ENCODE peak calls at places on chromosome 3, in eight cellular contexts. One of them, this sample, is unnamed.

GRCh38 chr3:38102073-38102844 is 34.7 kb downstream of the ACAA1 start:
- DNase-seq in colonic mucosa: no peak
- DNase-seq in foreskin fibroblast: no peak
- DNase-seq in H7: no peak
- DNase-seq in BJ: no peak
- DNase-seq in esophagus squamous epithelium: no peak
- DNase-seq in breast epithelium: no peak
- DNase-seq in brain microvascular endothelial cell: no peak
- DNase-seq in this sample: no peak

GRCh38 chr3:182124187-182124586 is 412.5 kb downstream of the SOX2 start:
- DNase-seq in breast epithelium: no peak
- DNase-seq in esophagus squamous epithelium: no peak
- DNase-seq in colonic mucosa: no peak
- DNase-seq in foreskin fibroblast: no peak
- DNase-seq in H7: no peak
- DNase-seq in BJ: no peak
- DNase-seq in brain microvascular endothelial cell: no peak
- DNase-seq in this sample: no peak

GRCh38 chr3:23762214-23763039 is 43.3 kb upstream of the UBE2E1 start:
- DNase-seq in breast epithelium: no peak
- DNase-seq in esophagus squamous epithelium: no peak
- DNase-seq in H7: no peak
- DNase-seq in brain microvascular endothelial cell: no peak
- DNase-seq in BJ: no peak
- DNase-seq in foreskin fibroblast: peak; percentile 59
- DNase-seq in colonic mucosa: no peak
- DNase-seq in this sample: no peak

GRCh38 chr3:193769437-193769836 is 176.4 kb downstream of the OPA1 start:
- DNase-seq in breast epithelium: no peak
- DNase-seq in foreskin fibroblast: no peak
- DNase-seq in H7: no peak
- DNase-seq in BJ: no peak
- DNase-seq in brain microvascular endothelial cell: no peak
- DNase-seq in colonic mucosa: no peak
- DNase-seq in esophagus squamous epithelium: no peak
- DNase-seq in this sample: no peak

GRCh38 chr3:30658328-30659052 is 52.1 kb downstream of the TGFBR2 start:
- DNase-seq in BJ: peak; percentile 44
- DNase-seq in brain microvascular endothelial cell: peak; percentile 66
- DNase-seq in breast epithelium: no peak
- DNase-seq in H7: no peak
- DNase-seq in esophagus squamous epithelium: no peak
- DNase-seq in colonic mucosa: no peak
- DNase-seq in foreskin fibroblast: peak; percentile 87
- DNase-seq in this sample: no peak

GRCh38 chr3:168087539-168087938 is 8.2 kb downstream of the GOLIM4 start:
- DNase-seq in foreskin fibroblast: no peak
- DNase-seq in brain microvascular endothelial cell: no peak
- DNase-seq in breast epithelium: no peak
- DNase-seq in H7: no peak
- DNase-seq in BJ: no peak
- DNase-seq in esophagus squamous epithelium: no peak
- DNase-seq in colonic mucosa: no peak
- DNase-seq in this sample: no peak

GRCh38 chr3:141237701-141238521 is 6.3 kb downstream of the PXYLP1 start:
- DNase-seq in breast epithelium: peak; percentile 23
- DNase-seq in brain microvascular endothelial cell: no peak
- DNase-seq in foreskin fibroblast: no peak
- DNase-seq in H7: no peak
- DNase-seq in colonic mucosa: no peak
- DNase-seq in BJ: no peak
- DNase-seq in esophagus squamous epithelium: no peak
- DNase-seq in this sample: no peak

GRCh38 chr3:16885948-16886683 is 1.4 kb downstream of the PLCL2 start:
- DNase-seq in H7: no peak
- DNase-seq in esophagus squamous epithelium: no peak
- DNase-seq in BJ: no peak
- DNase-seq in brain microvascular endothelial cell: no peak
- DNase-seq in colonic mucosa: peak; percentile 46
- DNase-seq in foreskin fibroblast: peak; percentile 46
- DNase-seq in breast epithelium: no peak
- DNase-seq in this sample: no peak

GRCh38 chr3:60708191-60708975 is 542.9 kb downstream of the FHIT start:
- DNase-seq in breast epithelium: no peak
- DNase-seq in foreskin fibroblast: peak; percentile 48
- DNase-seq in colonic mucosa: no peak
- DNase-seq in brain microvascular endothelial cell: peak; percentile 82
- DNase-seq in BJ: no peak
- DNase-seq in esophagus squamous epithelium: no peak
- DNase-seq in H7: no peak
- DNase-seq in this sample: peak; percentile 38

GRCh38 chr3:62644493-62644892 is 230.7 kb downstream of the CADPS start:
- DNase-seq in BJ: no peak
- DNase-seq in esophagus squamous epithelium: no peak
- DNase-seq in brain microvascular endothelial cell: no peak
- DNase-seq in colonic mucosa: no peak
- DNase-seq in foreskin fibroblast: no peak
- DNase-seq in H7: no peak
- DNase-seq in breast epithelium: no peak
- DNase-seq in this sample: no peak

DNA sequence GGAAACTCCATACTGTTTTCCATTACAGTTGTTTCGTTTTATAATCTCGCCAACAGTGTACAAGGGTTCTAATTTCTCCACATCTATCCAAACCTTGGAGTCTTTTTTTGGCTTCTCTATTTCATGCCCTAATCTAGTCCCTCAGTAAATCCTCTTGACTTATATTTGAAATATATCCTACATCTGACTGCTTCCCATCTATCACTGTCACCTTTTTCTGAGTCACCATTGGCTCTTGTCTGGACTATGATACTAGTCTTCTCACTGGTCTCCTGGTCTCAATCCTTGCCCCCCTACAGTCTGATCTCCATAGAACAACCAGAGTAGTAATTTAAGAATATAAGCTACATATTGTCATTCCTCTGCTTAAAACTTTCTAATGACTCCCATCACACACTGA is 80.0 kb downstream of the ITPR1 start:
- DNase-seq in H7: no peak
- DNase-seq in BJ: no peak
- DNase-seq in colonic mucosa: no peak
- DNase-seq in brain microvascular endothelial cell: no peak
- DNase-seq in breast epithelium: no peak
- DNase-seq in foreskin fibroblast: no peak
- DNase-seq in esophagus squamous epithelium: no peak
- DNase-seq in this sample: no peak
- H3K4me3 ChIP-seq in H7: no peak overlapping the region
- H3K4me3 ChIP-seq in BJ: no peak overlapping the region
- H3K4me3 ChIP-seq in colonic mucosa: no peak overlapping the region
- H3K4me3 ChIP-seq in brain microvascular endothelial cell: no peak overlapping the region
- H3K4me3 ChIP-seq in breast epithelium: no peak overlapping the region
- H3K4me3 ChIP-seq in foreskin fibroblast: no peak overlapping the region
- H3K4me3 ChIP-seq in esophagus squamous epithelium: no peak overlapping the region
- H3K4me3 ChIP-seq in this sample: no peak overlapping the region

GRCh38 chr3:32780735-32781210 is 37.0 kb upstream of the TRIM71 start:
- DNase-seq in breast epithelium: no peak
- DNase-seq in BJ: no peak
- DNase-seq in colonic mucosa: peak; percentile 48
- DNase-seq in H7: peak; percentile 95
- DNase-seq in brain microvascular endothelial cell: peak; percentile 32
- DNase-seq in esophagus squamous epithelium: no peak
- DNase-seq in foreskin fibroblast: peak; percentile 65
- DNase-seq in this sample: peak; percentile 12

GRCh38 chr3:32781211-32781968 is 36.4 kb upstream of the TRIM71 start:
- DNase-seq in brain microvascular endothelial cell: peak; percentile 54
- DNase-seq in esophagus squamous epithelium: no peak
- DNase-seq in foreskin fibroblast: peak; percentile 92
- DNase-seq in colonic mucosa: peak; percentile 77
- DNase-seq in H7: peak; percentile 95
- DNase-seq in breast epithelium: peak; percentile 18
- DNase-seq in BJ: peak; percentile 8
- DNase-seq in this sample: peak; percentile 29

GRCh38 chr3:32778389-32778788 is 39.4 kb upstream of the TRIM71 start:
- DNase-seq in breast epithelium: no peak
- DNase-seq in H7: no peak
- DNase-seq in brain microvascular endothelial cell: no peak
- DNase-seq in colonic mucosa: no peak
- DNase-seq in BJ: no peak
- DNase-seq in esophagus squamous epithelium: no peak
- DNase-seq in foreskin fibroblast: no peak
- DNase-seq in this sample: no peak

GRCh38 chr3:32782417-32782816 is 35.4 kb upstream of the TRIM71 start:
- DNase-seq in esophagus squamous epithelium: no peak
- DNase-seq in colonic mucosa: no peak
- DNase-seq in breast epithelium: no peak
- DNase-seq in foreskin fibroblast: no peak
- DNase-seq in H7: peak; percentile 36
- DNase-seq in brain microvascular endothelial cell: no peak
- DNase-seq in BJ: no peak
- DNase-seq in this sample: no peak

GRCh38 chr3:32780071-32780734 is 37.6 kb upstream of the TRIM71 start:
- DNase-seq in breast epithelium: no peak
- DNase-seq in H7: no peak
- DNase-seq in foreskin fibroblast: no peak
- DNase-seq in brain microvascular endothelial cell: no peak
- DNase-seq in esophagus squamous epithelium: no peak
- DNase-seq in colonic mucosa: no peak
- DNase-seq in BJ: no peak
- DNase-seq in this sample: no peak
- H3K4me3 ChIP-seq in breast epithelium: peak overlapping the region; percentile 45
- H3K4me3 ChIP-seq in H7: no peak overlapping the region
- H3K4me3 ChIP-seq in foreskin fibroblast: no peak overlapping the region
- H3K4me3 ChIP-seq in brain microvascular endothelial cell: peak overlapping the region; percentile 69
- H3K4me3 ChIP-seq in esophagus squamous epithelium: peak overlapping the region; percentile 57
- H3K4me3 ChIP-seq in colonic mucosa: peak overlapping the region; percentile 51
- H3K4me3 ChIP-seq in BJ: no peak overlapping the region
- H3K4me3 ChIP-seq in this sample: peak overlapping the region; percentile 74

GRCh38 chr3:187667526-187667925 is 2.7 kb downstream of the SST start:
- DNase-seq in H7: no peak
- DNase-seq in breast epithelium: no peak
- DNase-seq in colonic mucosa: no peak
- DNase-seq in BJ: no peak
- DNase-seq in esophagus squamous epithelium: no peak
- DNase-seq in foreskin fibroblast: no peak
- DNase-seq in brain microvascular endothelial cell: no peak
- DNase-seq in this sample: no peak

GRCh38 chr3:187673012-187673411 is 2.8 kb upstream of the SST start:
- DNase-seq in brain microvascular endothelial cell: no peak
- DNase-seq in foreskin fibroblast: no peak
- DNase-seq in H7: no peak
- DNase-seq in BJ: no peak
- DNase-seq in esophagus squamous epithelium: no peak
- DNase-seq in breast epithelium: no peak
- DNase-seq in colonic mucosa: no peak
- DNase-seq in this sample: no peak

GRCh38 chr3:187665010-187665409 is 5.2 kb downstream of the SST start:
- DNase-seq in H7: no peak
- DNase-seq in breast epithelium: no peak
- DNase-seq in foreskin fibroblast: no peak
- DNase-seq in BJ: no peak
- DNase-seq in esophagus squamous epithelium: no peak
- DNase-seq in colonic mucosa: no peak
- DNase-seq in brain microvascular endothelial cell: no peak
- DNase-seq in this sample: no peak

GRCh38 chr3:187665764-187666402 is 4.3 kb downstream of the SST start:
- DNase-seq in brain microvascular endothelial cell: no peak
- DNase-seq in breast epithelium: no peak
- DNase-seq in H7: no peak
- DNase-seq in BJ: no peak
- DNase-seq in foreskin fibroblast: no peak
- DNase-seq in esophagus squamous epithelium: no peak
- DNase-seq in colonic mucosa: no peak
- DNase-seq in this sample: no peak

GRCh38 chr3:187669675-187670504 is at the start of gene SST:
- DNase-seq in H7: peak; percentile 70
- DNase-seq in foreskin fibroblast: peak; percentile 80
- DNase-seq in BJ: no peak
- DNase-seq in brain microvascular endothelial cell: peak; percentile 52
- DNase-seq in colonic mucosa: no peak
- DNase-seq in esophagus squamous epithelium: no peak
- DNase-seq in breast epithelium: no peak
- DNase-seq in this sample: no peak
- H3K4me3 ChIP-seq in H7: no peak within 1 kb of the TSS
- H3K4me3 ChIP-seq in foreskin fibroblast: no peak within 1 kb of the TSS
- H3K4me3 ChIP-seq in BJ: no peak within 1 kb of the TSS
- H3K4me3 ChIP-seq in brain microvascular endothelial cell: no peak within 1 kb of the TSS
- H3K4me3 ChIP-seq in colonic mucosa: no peak within 1 kb of the TSS
- H3K4me3 ChIP-seq in esophagus squamous epithelium: no peak within 1 kb of the TSS
- H3K4me3 ChIP-seq in breast epithelium: no peak within 1 kb of the TSS
- H3K4me3 ChIP-seq in this sample: no peak within 1 kb of the TSS

DNA sequence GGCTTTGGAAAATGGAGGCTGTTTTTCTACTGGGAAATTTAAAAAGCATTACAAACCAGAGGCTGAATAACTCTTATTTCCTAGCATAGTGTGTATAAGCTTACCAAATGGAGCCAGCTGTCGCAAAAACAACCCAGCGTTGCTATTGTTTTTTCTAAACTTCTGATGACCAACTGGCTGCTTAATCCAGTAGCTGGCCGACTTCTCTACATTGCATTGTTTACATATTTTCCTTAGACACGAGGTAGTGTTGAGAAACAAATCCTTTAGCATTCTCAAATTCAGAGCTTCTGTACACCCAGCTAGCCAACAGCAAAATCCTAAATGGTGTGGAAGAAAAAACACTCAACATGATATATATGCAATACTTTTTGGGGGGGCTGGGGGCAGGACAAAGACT is 161.0 kb upstream of the ADAMTS9 start:
- DNase-seq in brain microvascular endothelial cell: peak; percentile 9
- DNase-seq in breast epithelium: no peak
- DNase-seq in BJ: no peak
- DNase-seq in H7: no peak
- DNase-seq in foreskin fibroblast: no peak
- DNase-seq in colonic mucosa: no peak
- DNase-seq in esophagus squamous epithelium: no peak
- DNase-seq in this sample: peak; percentile 86
- H3K4me3 ChIP-seq in brain microvascular endothelial cell: no peak overlapping the region
- H3K4me3 ChIP-seq in breast epithelium: no peak overlapping the region
- H3K4me3 ChIP-seq in BJ: no peak overlapping the region
- H3K4me3 ChIP-seq in H7: no peak overlapping the region
- H3K4me3 ChIP-seq in foreskin fibroblast: no peak overlapping the region
- H3K4me3 ChIP-seq in colonic mucosa: no peak overlapping the region
- H3K4me3 ChIP-seq in esophagus squamous epithelium: no peak overlapping the region
- H3K4me3 ChIP-seq in this sample: no peak overlapping the region

GRCh38 chr3:185561958-185562357 is 9.6 kb upstream of the LIPH start:
- DNase-seq in colonic mucosa: no peak
- DNase-seq in brain microvascular endothelial cell: no peak
- DNase-seq in BJ: no peak
- DNase-seq in esophagus squamous epithelium: no peak
- DNase-seq in foreskin fibroblast: no peak
- DNase-seq in breast epithelium: peak; percentile 11
- DNase-seq in H7: no peak
- DNase-seq in this sample: no peak
- H3K4me3 ChIP-seq in colonic mucosa: no peak overlapping the region
- H3K4me3 ChIP-seq in brain microvascular endothelial cell: no peak overlapping the region
- H3K4me3 ChIP-seq in BJ: no peak overlapping the region
- H3K4me3 ChIP-seq in esophagus squamous epithelium: no peak overlapping the region
- H3K4me3 ChIP-seq in foreskin fibroblast: no peak overlapping the region
- H3K4me3 ChIP-seq in breast epithelium: no peak overlapping the region
- H3K4me3 ChIP-seq in H7: no peak overlapping the region
- H3K4me3 ChIP-seq in this sample: no peak overlapping the region

GRCh38 chr3:133413166-133414020 is 13.5 kb downstream of the BFSP2 start:
- DNase-seq in colonic mucosa: no peak
- DNase-seq in breast epithelium: no peak
- DNase-seq in H7: no peak
- DNase-seq in BJ: no peak
- DNase-seq in esophagus squamous epithelium: no peak
- DNase-seq in brain microvascular endothelial cell: no peak
- DNase-seq in foreskin fibroblast: peak; percentile 61
- DNase-seq in this sample: no peak
- H3K4me3 ChIP-seq in colonic mucosa: no peak overlapping the region
- H3K4me3 ChIP-seq in breast epithelium: peak overlapping the region; percentile 5
- H3K4me3 ChIP-seq in H7: no peak overlapping the region
- H3K4me3 ChIP-seq in BJ: peak overlapping the region; percentile 2
- H3K4me3 ChIP-seq in esophagus squamous epithelium: no peak overlapping the region
- H3K4me3 ChIP-seq in brain microvascular endothelial cell: peak overlapping the region; percentile 9
- H3K4me3 ChIP-seq in foreskin fibroblast: peak overlapping the region; percentile 13
- H3K4me3 ChIP-seq in this sample: no peak overlapping the region

GRCh38 chr3:186097317-186097662 is 11.6 kb downstream of the ETV5 start:
- DNase-seq in brain microvascular endothelial cell: no peak
- DNase-seq in breast epithelium: no peak
- DNase-seq in esophagus squamous epithelium: no peak
- DNase-seq in foreskin fibroblast: no peak
- DNase-seq in BJ: no peak
- DNase-seq in H7: peak; percentile 57
- DNase-seq in colonic mucosa: no peak
- DNase-seq in this sample: no peak
- H3K4me3 ChIP-seq in brain microvascular endothelial cell: peak overlapping the region; percentile 46
- H3K4me3 ChIP-seq in breast epithelium: no peak overlapping the region
- H3K4me3 ChIP-seq in esophagus squamous epithelium: peak overlapping the region; percentile 36
- H3K4me3 ChIP-seq in foreskin fibroblast: no peak overlapping the region
- H3K4me3 ChIP-seq in BJ: no peak overlapping the region
- H3K4me3 ChIP-seq in H7: peak overlapping the region; percentile 26
- H3K4me3 ChIP-seq in colonic mucosa: peak overlapping the region; percentile 1
- H3K4me3 ChIP-seq in this sample: peak overlapping the region; percentile 47

This sample was measured in retinal pigment epithelial cell.